ENCODE peak calls at places on chromosomes 2 and 18, in six cellular contexts. B, Z, Q, O, W and J are unnamed samples.

GRCh38 chr2:57314682-57315081 is 731.9 kb upstream of the VRK2 start:
- DNase-seq in B (no peak), Z (no peak), Q (no peak), O (no peak), W (no peak), J (no peak)

GRCh38 chr2:17607379-17607778 is 66.9 kb downstream of the VSNL1 start:
- DNase-seq in B (no peak), Z (no peak), Q (no peak), O (no peak), W (no peak), J (no peak)

GRCh38 chr2:224350703-224351102 is 51.2 kb downstream of the FAM124B start:
- DNase-seq in B (no peak), Z (no peak), Q (no peak), O (no peak), W (no peak), J (no peak)

GRCh38 chr18:37309059-37309458 is 256.5 kb downstream of the CELF4 start:
- DNase-seq in B (no peak), Z (peak), Q (no peak), O (no peak), W (peak), J (no peak)

GRCh38 chr2:236548179-236548918 is 21.3 kb upstream of the ACKR3 start:
- DNase-seq in B (no peak), Z (no peak), Q (no peak), O (no peak), W (no peak), J (no peak)

GRCh38 chr2:120226296-120226695 is 3.1 kb upstream of the TMEM185B start:
- DNase-seq in B (no peak), Z (no peak), Q (no peak), O (no peak), W (no peak), J (no peak)

GRCh38 chr18:22485808-22486244 is 68.1 kb upstream of the CTAGE1 start:
- DNase-seq in B (peak), Z (peak), Q (no peak), O (no peak), W (no peak), J (no peak)

GRCh38 chr2:1771626-1772280 is 27.4 kb upstream of the PXDN start:
- DNase-seq in B (no peak), Z (no peak), Q (no peak), O (no peak), W (no peak), J (no peak)

GRCh38 chr2:120316528-120317179 is 29.3 kb upstream of the INHBB start:
- DNase-seq in B (no peak), Z (no peak), Q (no peak), O (no peak), W (no peak), J (no peak)

GRCh38 chr2:134167015-134167414 is 86.9 kb upstream of the MGAT5 start:
- DNase-seq in B (no peak), Z (peak), Q (no peak), O (no peak), W (no peak), J (no peak)

GRCh38 chr2:234848578-234848977 is 103.2 kb upstream of the SH3BP4 start:
- DNase-seq in B (no peak), Z (no peak), Q (no peak), O (no peak), W (peak), J (no peak)

GRCh38 chr2:201911372-201911771 is 105.0 kb downstream of the CDK15 start:
- DNase-seq in B (no peak), Z (no peak), Q (no peak), O (no peak), W (no peak), J (no peak)

GRCh38 chr2:26458365-26459042 is 19.4 kb downstream of the OTOF start:
- DNase-seq in B (no peak), Z (no peak), Q (peak), O (no peak), W (no peak), J (no peak)

GRCh38 chr2:119174216-119174992 is 15.9 kb upstream of the C1QL2 start:
- DNase-seq in B (peak), Z (peak), Q (peak), O (peak), W (peak), J (peak)

GRCh38 chr2:10057231-10058107 is 14.1 kb downstream of the KLF11 start:
- DNase-seq in B (peak), Z (peak), Q (no peak), O (no peak), W (peak), J (peak)

GRCh38 chr2:69645926-69646325 is 2.4 kb upstream of the AAK1 start:
- DNase-seq in B (no peak), Z (no peak), Q (no peak), O (no peak), W (no peak), J (no peak)

DNA sequence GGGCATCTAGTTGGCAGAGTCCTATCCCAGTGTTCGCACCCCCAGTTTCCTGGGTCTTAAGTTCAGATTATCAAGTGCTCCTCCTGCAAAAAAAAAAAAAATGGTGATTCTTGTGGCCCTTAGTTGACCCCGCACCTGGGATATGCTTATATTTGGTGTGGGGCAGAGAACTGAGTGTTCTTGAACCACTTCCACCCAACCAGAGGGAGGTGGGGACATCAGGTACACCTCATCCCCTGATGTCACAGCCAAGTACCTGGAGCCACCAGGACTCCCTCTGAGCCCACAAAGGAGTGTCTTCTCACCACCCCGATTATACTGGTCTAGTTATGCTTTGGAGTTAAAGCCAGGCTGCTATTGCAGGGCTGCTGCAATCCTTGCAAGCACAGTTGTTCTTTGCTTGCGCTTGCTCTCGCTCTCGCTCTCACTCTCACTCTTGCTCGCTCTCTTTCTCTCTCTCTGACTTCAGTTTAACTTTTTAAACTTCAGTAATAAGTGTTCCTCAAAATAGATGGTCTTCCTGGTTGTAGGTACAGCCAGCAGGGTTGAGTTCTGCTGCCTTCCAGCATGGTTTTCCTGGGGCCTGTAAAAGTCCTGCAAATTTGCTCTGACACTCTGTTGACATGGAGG is 265.7 kb downstream of the NEDD4L start:
- DNase-seq in B (no peak), Z (no peak), Q (no peak), O (no peak), W (no peak), J (no peak)
- H3K4me3 ChIP-seq in B (no peak), Z (no peak), Q (no peak), O (no peak), W (no peak), J (no peak)

GRCh38 chr18:75068682-75069435 is 140.1 kb downstream of the PTGR3 start:
- DNase-seq in B (no peak), Z (no peak), Q (no peak), O (no peak), W (no peak), J (no peak)
- H3K4me2 ChIP-seq in B (no peak), Z (no peak), Q (no peak), O (no peak), W (no peak), J (no peak)

GRCh38 chr2:105795575-105795934 is 50.8 kb downstream of the NCK2 start:
- DNase-seq in B (no peak), Z (no peak), Q (no peak), O (no peak), W (no peak), J (no peak)

GRCh38 chr2:105798595-105798994 is 53.9 kb downstream of the NCK2 start:
- DNase-seq in B (no peak), Z (no peak), Q (no peak), O (no peak), W (no peak), J (no peak)

GRCh38 chr2:105796131-105796638 is 51.5 kb downstream of the NCK2 start:
- DNase-seq in B (no peak), Z (no peak), Q (no peak), O (no peak), W (no peak), J (no peak)

GRCh38 chr2:105796791-105797190 is 52.1 kb downstream of the NCK2 start:
- DNase-seq in B (no peak), Z (peak), Q (no peak), O (no peak), W (no peak), J (no peak)

DNA sequence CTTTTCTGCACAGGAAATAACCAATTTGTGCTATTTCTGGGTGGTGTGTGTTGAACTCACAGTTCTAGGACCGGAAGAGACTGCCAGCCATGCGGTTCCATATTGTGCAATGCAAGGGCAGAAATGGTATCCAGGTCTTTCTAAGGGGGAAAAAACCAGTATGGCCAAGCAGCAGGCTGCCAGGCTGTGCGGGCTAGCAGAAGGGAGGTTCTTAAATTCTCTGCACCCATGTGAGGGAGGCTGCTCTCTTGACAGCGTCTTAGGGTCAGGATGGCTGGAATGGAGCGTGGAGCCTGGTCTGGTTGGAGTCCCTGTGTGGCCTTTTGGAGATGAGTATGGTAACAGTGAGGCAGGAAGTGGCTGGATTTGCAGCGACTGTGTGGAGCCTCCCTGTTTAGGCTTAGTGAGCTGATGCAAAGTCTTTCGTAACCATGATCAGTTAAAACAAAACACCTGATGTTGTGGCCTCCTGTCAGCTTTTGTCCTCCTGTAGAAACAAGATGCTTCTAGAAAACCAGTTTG is 52.6 kb downstream of the NCK2 start:
- DNase-seq in B (no peak), Z (peak), Q (no peak), O (no peak), W (peak), J (no peak)
- H3K4me3 ChIP-seq in B (no peak), Z (no peak), Q (no peak), O (no peak), W (no peak), J (no peak)

GRCh38 chr18:7269903-7270302 is 39.0 kb downstream of the LRRC30 start:
- DNase-seq in B (no peak), Z (no peak), Q (no peak), O (no peak), W (no peak), J (no peak)

GRCh38 chr18:7273301-7273911 is 42.5 kb downstream of the LRRC30 start:
- DNase-seq in B (no peak), Z (peak), Q (no peak), O (no peak), W (no peak), J (peak)

DNA sequence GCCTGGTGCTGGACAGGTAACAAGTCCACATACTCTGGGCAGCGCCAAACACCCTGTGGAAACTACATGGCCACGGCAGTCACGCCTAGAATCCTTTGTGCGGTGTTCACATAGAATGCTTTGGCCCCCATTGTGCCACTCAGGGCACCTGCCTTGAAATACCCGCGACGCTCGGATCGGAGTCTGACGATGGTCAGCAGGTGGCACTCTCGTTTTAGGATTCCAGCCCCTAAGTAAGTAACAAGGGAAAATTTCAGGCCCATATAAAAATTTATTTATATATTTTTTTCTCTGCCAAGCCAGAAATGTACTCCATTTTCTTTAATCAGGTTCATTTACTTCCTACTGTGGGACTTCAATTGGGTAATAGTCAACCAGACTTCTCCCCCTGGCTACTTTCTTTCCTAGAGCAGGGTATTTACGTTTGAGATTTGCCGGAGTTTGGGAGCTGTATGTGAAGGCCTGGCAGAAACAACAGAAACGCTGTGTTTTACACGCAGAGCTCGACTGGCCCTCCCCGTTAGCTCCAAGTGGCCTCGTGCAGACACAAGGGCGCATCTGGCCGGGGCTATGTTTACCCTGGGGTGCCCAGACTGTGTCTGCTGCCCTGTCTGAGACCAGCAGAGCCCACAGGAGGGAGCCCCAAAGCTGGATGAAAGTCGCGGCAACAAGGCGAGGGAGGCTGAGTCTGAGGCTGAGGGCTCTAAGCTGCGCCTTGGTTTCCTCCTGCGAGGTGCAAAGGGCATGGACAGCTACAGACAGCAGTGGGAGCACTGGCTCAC is 41.6 kb downstream of the LRRC30 start:
- DNase-seq in B (peak), Z (peak), Q (peak), O (peak), W (peak), J (peak)
- H3K4me2 ChIP-seq in B (peak), Z (peak), Q (no peak), O (peak), W (peak), J (peak)

GRCh38 chr2:197876524-197876923 is 72.1 kb downstream of the PLCL1 start:
- DNase-seq in B (no peak), Z (no peak), Q (no peak), O (no peak), W (no peak), J (no peak)

GRCh38 chr2:197877038-197877437 is 72.6 kb downstream of the PLCL1 start:
- DNase-seq in B (peak), Z (no peak), Q (no peak), O (no peak), W (no peak), J (no peak)

GRCh38 chr2:197879844-197880408 is 75.5 kb downstream of the PLCL1 start:
- DNase-seq in B (no peak), Z (no peak), Q (no peak), O (no peak), W (no peak), J (no peak)

GRCh38 chr2:197875736-197876135 is 71.3 kb downstream of the PLCL1 start:
- DNase-seq in B (no peak), Z (no peak), Q (no peak), O (no peak), W (no peak), J (no peak)

DNA sequence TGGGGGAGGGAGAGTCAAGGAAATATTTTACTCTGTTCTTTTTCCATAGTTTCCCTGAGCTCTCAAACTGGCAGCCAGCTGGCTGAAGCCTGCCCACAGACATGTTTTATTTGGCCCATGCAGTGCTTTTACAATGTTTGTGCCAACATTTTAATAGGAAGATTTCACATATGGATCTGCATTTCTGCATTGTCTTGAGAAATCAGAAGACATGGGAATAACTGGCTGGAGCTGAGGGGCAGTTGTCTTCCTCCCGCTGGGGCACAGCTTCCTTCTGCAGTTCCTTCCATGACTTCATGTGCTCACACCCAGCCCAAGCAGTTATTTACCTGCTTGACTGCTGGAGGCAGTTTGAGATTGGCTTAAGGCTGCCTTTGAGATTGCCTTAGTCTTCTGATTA is 74.4 kb downstream of the PLCL1 start:
- DNase-seq in B (no peak), Z (no peak), Q (no peak), O (no peak), W (no peak), J (no peak)
- H3K4me3 ChIP-seq in B (no peak), Z (no peak), Q (no peak), O (no peak), W (no peak), J (no peak)